ENCODE peak calls at places on chromosomes 12 and 14, in six cellular contexts. M is tibial artery, C is left ventricle myocardium inferior, Q is fibroblast of lung, E is upper lobe of right lung, Y is heart left ventricle. R is an unnamed sample.

GRCh38 chr14:24367506-24368214 is at the start of gene NFATC4:
- DNase-seq in M (peak), C (peak), Q (peak), E (no peak), Y (peak), R (peak)

GRCh38 chr14:91509083-91509877 is 830 bp downstream of the PPP4R3A start:
- DNase-seq in M (no peak), C (peak), Q (no peak), E (peak), Y (peak), R (peak)

GRCh38 chr12:76274699-76275098 is 73.5 kb downstream of the BBS10 start:
- DNase-seq in M (no peak), C (no peak), Q (no peak), E (no peak), Y (no peak), R (no peak)

GRCh38 chr14:64734990-64735389 is 30.8 kb downstream of the PLEKHG3 start:
- DNase-seq in M (no peak), C (peak), Q (no peak), E (peak), Y (no peak), R (no peak)

GRCh38 chr14:89014570-89014847 is 190.1 kb downstream of the TTC8 start:
- DNase-seq in M (no peak), C (no peak), Q (no peak), E (no peak), Y (no peak), R (no peak)

GRCh38 chr14:58763210-58763609 is 125.4 kb downstream of the DACT1 start:
- DNase-seq in M (no peak), C (no peak), Q (no peak), E (no peak), Y (no peak), R (no peak)

GRCh38 chr14:27845902-27846301 is 920.7 kb upstream of the FOXG1 start:
- DNase-seq in M (no peak), C (no peak), Q (no peak), E (no peak), Y (no peak), R (no peak)

GRCh38 chr12:122840580-122841513 is 5.6 kb downstream of the HIP1R start:
- DNase-seq in M (peak), C (no peak), Q (no peak), E (no peak), Y (no peak), R (no peak)

GRCh38 chr12:49092086-49092815 is 2.4 kb downstream of the DHH start:
- DNase-seq in M (no peak), C (peak), Q (no peak), E (no peak), Y (peak), R (no peak)

GRCh38 chr12:47886471-47887240 is 18.1 kb downstream of the VDR start:
- DNase-seq in M (no peak), C (no peak), Q (peak), E (no peak), Y (no peak), R (no peak)

GRCh38 chr12:52257074-52257551 is 17.3 kb upstream of the KRT86 start:
- DNase-seq in M (no peak), C (no peak), Q (no peak), E (peak), Y (no peak), R (no peak)

GRCh38 chr12:11755311-11755930 is 105.9 kb downstream of the ETV6 start:
- DNase-seq in M (no peak), C (no peak), Q (no peak), E (no peak), Y (no peak), R (no peak)

GRCh38 chr14:23514009-23514962 is 37.3 kb downstream of the ZFHX2 start:
- DNase-seq in M (no peak), C (no peak), Q (no peak), E (no peak), Y (no peak), R (peak)

GRCh38 chr12:110802489-110802888 is 44.3 kb upstream of the CCDC63 start:
- DNase-seq in M (no peak), C (no peak), Q (no peak), E (no peak), Y (no peak), R (no peak)
- TF ChIP-seq CTCF in M (no peak), C (no peak), Q (no peak), E (no peak), Y (no peak), R (no peak)

GRCh38 chr14:68603682-68604360 is 189.0 kb downstream of the ZFP36L1 start:
- DNase-seq in M (no peak), C (no peak), Q (no peak), E (peak), Y (no peak), R (no peak)

GRCh38 chr14:68606644-68607043 is 186.2 kb downstream of the ZFP36L1 start:
- DNase-seq in M (no peak), C (no peak), Q (no peak), E (no peak), Y (no peak), R (no peak)

GRCh38 chr14:68602507-68602906 is 190.4 kb downstream of the ZFP36L1 start:
- DNase-seq in M (no peak), C (no peak), Q (no peak), E (no peak), Y (no peak), R (no peak)

GRCh38 chr14:68604822-68605221 is 188.0 kb downstream of the ZFP36L1 start:
- DNase-seq in M (no peak), C (no peak), Q (no peak), E (peak), Y (no peak), R (peak)

DNA sequence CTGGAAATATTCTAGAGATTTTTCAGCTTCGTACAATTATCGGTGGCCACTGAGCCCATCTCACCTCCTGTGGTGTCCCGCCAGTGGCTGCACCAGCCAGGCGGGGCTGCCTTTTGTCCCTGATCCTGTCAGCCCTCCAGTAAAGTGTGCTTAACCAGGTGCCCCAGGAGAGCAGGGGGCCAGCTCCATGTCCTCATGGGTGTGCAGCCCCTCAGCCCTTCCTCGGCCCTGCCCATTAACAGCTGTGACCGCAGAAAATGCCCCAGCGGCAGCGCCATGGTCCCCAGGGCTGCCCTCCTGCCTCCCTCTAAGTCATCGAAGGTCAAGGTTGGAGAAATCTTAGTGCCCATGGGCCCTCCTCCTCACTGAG is 188.5 kb downstream of the ZFP36L1 start:
- DNase-seq in M (no peak), C (no peak), Q (no peak), E (peak), Y (no peak), R (no peak)
- H3K4me3 ChIP-seq in M (no peak), C (no peak), Q (no peak), E (no peak), Y (no peak), R (no peak)

DNA sequence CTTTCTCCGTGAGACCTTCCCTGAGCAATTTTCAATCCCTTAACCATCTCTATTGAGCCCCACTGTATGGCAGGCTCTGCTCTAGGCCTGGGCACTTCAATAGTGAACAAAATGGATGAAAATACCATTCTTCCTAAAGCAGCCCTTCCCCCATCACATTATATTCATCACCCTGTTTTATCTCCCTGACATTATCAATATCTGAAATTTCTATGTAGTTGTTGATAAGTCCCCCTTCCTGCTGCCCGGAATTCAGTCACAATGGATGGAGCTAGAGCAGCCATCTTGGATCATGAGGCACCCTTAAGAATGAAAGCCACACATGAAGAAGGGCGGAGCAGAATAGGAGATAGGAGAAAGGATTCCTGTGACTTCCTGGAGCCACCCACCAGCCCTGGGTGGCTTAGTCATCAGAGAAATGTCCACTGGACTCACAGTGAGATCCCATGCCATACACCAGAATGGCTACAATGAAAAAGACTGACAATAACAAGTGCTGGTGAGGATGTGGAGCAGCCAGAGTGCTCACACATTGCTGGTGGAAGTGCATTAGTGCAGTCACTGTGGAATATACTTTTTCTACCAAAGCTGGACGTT is 33.9 kb downstream of the SCARB1 start:
- DNase-seq in M (no peak), C (no peak), Q (no peak), E (no peak), Y (no peak), R (no peak)
- H3K27ac ChIP-seq in M (no peak), C (no peak), Q (peak), E (no peak), Y (no peak), R (no peak)

DNA sequence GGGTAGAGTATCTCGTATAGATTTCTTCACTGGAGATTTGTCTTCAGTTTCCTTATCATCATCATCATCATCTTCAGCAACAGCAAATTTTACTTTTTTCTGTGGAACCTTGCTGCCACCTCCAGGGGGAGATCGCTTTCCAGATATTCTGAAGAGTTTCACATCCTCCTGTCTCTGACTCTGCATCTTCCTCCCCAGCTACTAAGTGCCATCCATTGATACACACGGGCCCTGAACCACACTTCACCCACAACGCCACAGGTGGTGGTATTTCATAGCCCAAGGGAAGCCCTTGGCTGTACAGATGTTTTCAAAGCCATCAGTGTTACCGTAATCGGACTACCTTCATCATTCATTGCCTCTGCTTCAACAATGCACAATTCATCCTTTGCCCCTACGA is 82.2 kb downstream of the PPP2R5C start:
- DNase-seq in M (no peak), C (no peak), Q (peak), E (no peak), Y (no peak), R (no peak)
- TF ChIP-seq CTCF in M (no peak), C (peak), Q (peak), E (peak), Y (peak), R (no peak)

GRCh38 chr12:109069307-109070231 is 17.2 kb downstream of the USP30 start:
- DNase-seq in M (no peak), C (no peak), Q (no peak), E (no peak), Y (no peak), R (no peak)
- H3K4me3 ChIP-seq in M (no peak), C (no peak), Q (no peak), E (no peak), Y (no peak), R (no peak)

DNA sequence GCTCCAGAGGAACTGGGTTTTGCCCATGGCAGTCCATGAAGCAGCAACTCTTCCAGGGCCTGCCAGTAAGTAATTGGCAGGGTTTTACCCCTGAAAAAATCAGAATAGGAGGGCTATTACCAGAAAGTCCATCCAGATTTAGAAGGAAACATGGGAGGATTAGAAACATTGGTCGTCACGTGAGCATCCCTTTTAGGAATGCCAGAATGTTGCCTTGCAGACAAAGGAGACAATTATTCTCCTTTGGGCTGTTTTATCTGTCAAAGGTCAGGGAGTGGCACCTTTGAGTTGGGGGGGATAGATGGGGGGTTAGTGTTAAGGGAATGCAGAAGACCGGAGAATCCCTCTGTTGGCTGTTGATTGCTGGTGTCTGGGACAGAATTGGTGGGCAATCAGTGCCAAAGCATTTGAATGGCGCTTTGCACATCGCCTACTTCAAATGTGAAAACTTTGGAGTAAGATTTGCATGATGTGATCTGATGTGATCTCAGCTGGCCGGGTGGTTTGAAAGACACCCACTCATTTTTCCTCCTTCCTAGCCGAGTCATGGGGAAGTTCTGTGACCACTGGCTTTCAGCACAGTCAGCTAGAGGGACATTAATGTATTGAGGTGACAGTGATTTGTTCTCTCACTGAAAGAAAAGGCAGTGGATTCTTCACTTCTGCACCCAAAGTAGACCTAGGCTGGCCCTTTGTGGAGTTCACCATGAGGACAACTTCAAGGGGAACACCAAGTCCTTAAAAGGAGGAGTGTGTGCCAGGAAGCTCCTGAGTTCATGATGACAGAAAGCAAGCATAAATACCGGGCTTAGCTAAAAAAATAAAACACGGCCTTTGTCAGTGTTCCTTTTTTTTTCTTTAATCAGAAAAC is 31.4 kb downstream of the FLVCR2 start:
- DNase-seq in M (peak), C (no peak), Q (peak), E (no peak), Y (no peak), R (no peak)
- H3K27ac ChIP-seq in M (no peak), C (peak), Q (no peak), E (peak), Y (no peak), R (peak)

R was measured in coronary artery.